ENCODE peak calls at places on chromosome 7, in five cellular contexts. J is psoas muscle, P is upper lobe of right lung, B is H1, X is adrenal gland. M is an unnamed sample. For H3K9me3, the result is how much of the 10 kb centered on the place peaks cover.

GRCh38 chr7:157646551-157646950 is 309.7 kb downstream of the DNAJB6 start:
- DNase-seq in J (no peak), P (no peak), B (no peak), X (no peak), M (no peak)

GRCh38 chr7:83301416-83301815 is 138.7 kb upstream of the PCLO start:
- DNase-seq in J (no peak), P (no peak), B (no peak), X (no peak), M (no peak)

GRCh38 chr7:114109299-114109698 is 190.5 kb upstream of the PPP1R3A start:
- DNase-seq in J (no peak), P (no peak), B (no peak), X (no peak), M (no peak)

GRCh38 chr7:74452748-74453320 is 872 bp upstream of the GTF2IRD1 start:
- DNase-seq in J (peak), P (no peak), B (no peak), X (peak), M (peak)

GRCh38 chr7:112603673-112604072 is 122.9 kb downstream of the LSMEM1 start:
- DNase-seq in J (no peak), P (no peak), B (no peak), X (no peak), M (no peak)

GRCh38 chr7:70027864-70028263 is 429.6 kb downstream of the AUTS2 start:
- DNase-seq in J (no peak), P (no peak), B (no peak), X (no peak), M (no peak)

GRCh38 chr7:54596747-54597146 is 54.6 kb downstream of the VSTM2A start:
- DNase-seq in J (no peak), P (no peak), B (no peak), X (no peak), M (no peak)

GRCh38 chr7:128247640-128248194 is 6.6 kb downstream of the LEP start:
- DNase-seq in J (no peak), P (no peak), B (no peak), X (no peak), M (no peak)

GRCh38 chr7:128914566-128915151 is 4.2 kb upstream of the KCP start:
- DNase-seq in J (no peak), P (peak), B (no peak), X (no peak), M (no peak)

GRCh38 chr7:115851291-115851690 is 179.3 kb downstream of the TFEC start:
- DNase-seq in J (no peak), P (no peak), B (no peak), X (no peak), M (no peak)

GRCh38 chr7:148588891-148589215 is 1.7 kb upstream of the C7orf33 start:
- DNase-seq in J (no peak), P (no peak), B (no peak), X (no peak), M (no peak)

GRCh38 chr7:27767374-27767773 is 27.4 kb downstream of the TAX1BP1 start:
- DNase-seq in J (no peak), P (no peak), B (no peak), X (no peak), M (no peak)

GRCh38 chr7:78226059-78226658 is 427.6 kb downstream of the PHTF2 start:
- DNase-seq in J (no peak), P (peak), B (peak), X (peak), M (no peak)

GRCh38 chr7:155893664-155894063 is 81.4 kb upstream of the SHH start:
- DNase-seq in J (no peak), P (peak), B (no peak), X (no peak), M (no peak)

GRCh38 chr7:105649727-105650381 is 68.6 kb upstream of the EFCAB10 start:
- DNase-seq in J (no peak), P (no peak), B (no peak), X (no peak), M (no peak)

GRCh38 chr7:124720195-124720594 is 45.4 kb downstream of the GPR37 start:
- DNase-seq in J (no peak), P (no peak), B (peak), X (no peak), M (no peak)

GRCh38 chr7:106216517-106217088 is 68.2 kb downstream of the NAMPT start:
- DNase-seq in J (peak), P (no peak), B (no peak), X (peak), M (no peak)

GRCh38 chr7:70568674-70569334 is 563.1 kb upstream of the GALNT17 start:
- DNase-seq in J (peak), P (no peak), B (no peak), X (peak), M (no peak)

GRCh38 chr7:155791836-155792235 is 20.4 kb downstream of the SHH start:
- DNase-seq in J (no peak), P (no peak), B (no peak), X (no peak), M (no peak)

GRCh38 chr7:142313528-142313927 is 55.7 kb upstream of the PRSS58 start:
- DNase-seq in J (no peak), P (no peak), B (no peak), X (no peak), M (no peak)

GRCh38 chr7:18503068-18503859 is 7.7 kb downstream of the HDAC9 start:
- DNase-seq in J (no peak), P (no peak), B (no peak), X (no peak), M (no peak)

GRCh38 chr7:254337-255037 is 35.5 kb upstream of the FOXL3 start:
- DNase-seq in J (peak), P (no peak), B (no peak), X (no peak), M (no peak)

GRCh38 chr7:374706-375490 is 84.9 kb downstream of the FOXL3 start:
- DNase-seq in J (peak), P (peak), B (no peak), X (peak), M (no peak)

GRCh38 chr7:2517678-2518077 is 1.9 kb upstream of the LFNG start:
- DNase-seq in J (no peak), P (no peak), B (no peak), X (no peak), M (no peak)

GRCh38 chr7:40815512-40815911 is 680.7 kb downstream of the SUGCT start:
- DNase-seq in J (no peak), P (no peak), B (no peak), X (no peak), M (no peak)

GRCh38 chr7:2114052-2114451 is 118.7 kb downstream of the MAD1L1 start:
- DNase-seq in J (no peak), P (no peak), B (no peak), X (no peak), M (no peak)

GRCh38 chr7:66140924-66141323 is 26.3 kb downstream of the CRCP start:
- DNase-seq in J (peak), P (peak), B (no peak), X (peak), M (no peak)

GRCh38 chr7:151590071-151590800 is 70.5 kb upstream of the RHEB start:
- DNase-seq in J (no peak), P (no peak), B (no peak), X (no peak), M (no peak)

GRCh38 chr7:47521816-47522561 is 59.9 kb downstream of the TNS3 start:
- DNase-seq in J (no peak), P (no peak), B (no peak), X (no peak), M (no peak)

GRCh38 chr7:116861717-116862116 is 670 bp upstream of the CAPZA2 start:
- DNase-seq in J (no peak), P (no peak), B (no peak), X (no peak), M (no peak)

GRCh38 chr7:116859323-116859722 is 3.1 kb upstream of the CAPZA2 start:
- DNase-seq in J (no peak), P (no peak), B (no peak), X (no peak), M (no peak)

GRCh38 chr7:116863168-116863670 is 832 bp downstream of the CAPZA2 start:
- DNase-seq in J (peak), P (peak), B (no peak), X (no peak), M (no peak)

GRCh38 chr7:116862234-116863167 is at the start of gene CAPZA2:
- DNase-seq in J (peak), P (peak), B (peak), X (peak), M (peak)

GRCh38 chr7:116864084-116864483 is 1.7 kb downstream of the CAPZA2 start:
- DNase-seq in J (no peak), P (no peak), B (no peak), X (no peak), M (no peak)
- H3K27ac ChIP-seq in J (peak), P (peak), B (no peak), X (no peak), M (no peak)

DNA sequence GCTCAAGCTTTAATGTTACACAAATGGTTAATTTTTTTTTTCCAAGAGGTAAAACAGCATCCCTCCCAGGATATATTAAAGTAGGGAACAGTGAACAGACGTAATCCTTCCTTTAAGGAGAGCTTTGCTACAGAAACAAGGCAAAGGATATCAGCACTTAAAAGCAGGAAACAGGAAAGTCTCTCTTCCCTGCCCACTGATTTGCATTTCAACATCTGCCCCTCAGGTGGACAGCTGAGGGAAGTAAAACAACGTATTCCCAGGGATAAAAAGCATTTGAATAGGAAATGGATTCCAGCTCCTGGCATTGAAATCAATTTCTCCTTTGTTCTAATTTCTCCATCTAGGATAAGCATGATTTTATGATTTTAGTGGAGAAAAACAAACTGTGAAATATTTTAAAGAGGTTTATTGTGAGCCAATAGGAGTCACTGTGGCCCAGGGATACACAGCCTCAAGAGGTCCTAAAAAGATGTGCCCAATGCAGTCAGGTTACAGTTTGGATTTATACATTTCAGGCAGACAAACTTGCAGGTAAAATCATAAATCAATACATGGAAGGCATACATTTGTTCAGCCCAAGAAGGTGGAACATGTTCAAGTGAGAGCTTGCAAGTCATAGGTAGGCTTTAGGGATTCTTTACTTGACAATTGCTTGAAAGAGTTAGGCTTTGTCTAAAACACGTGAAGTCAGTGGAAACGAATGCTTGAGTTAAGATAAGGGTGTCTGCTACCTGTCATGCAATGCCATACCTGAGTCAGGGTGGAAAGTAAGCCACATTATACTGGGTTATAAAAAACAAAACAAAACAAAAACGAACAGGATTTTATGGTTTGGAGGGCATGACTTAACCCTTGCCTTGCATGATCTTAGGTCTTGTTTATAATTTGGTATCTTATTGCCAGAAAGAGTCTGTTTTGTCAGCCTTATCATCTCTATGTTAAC is 286.2 kb upstream of the VWC2 start:
- DNase-seq in J (no peak), P (no peak), B (no peak), X (no peak), M (no peak)
- TF ChIP-seq CTCF in J (no peak), P (no peak), B (no peak), X (no peak), M (no peak)

GRCh38 chr7:64223366-64223765 is 4.9 kb upstream of the ZNF679 start:
- DNase-seq in J (no peak), P (no peak), B (no peak), X (no peak), M (no peak)
- H3K9me3 ChIP-seq in J (under half), P (under half), B (under half), X (under half), M (half or more)

DNA sequence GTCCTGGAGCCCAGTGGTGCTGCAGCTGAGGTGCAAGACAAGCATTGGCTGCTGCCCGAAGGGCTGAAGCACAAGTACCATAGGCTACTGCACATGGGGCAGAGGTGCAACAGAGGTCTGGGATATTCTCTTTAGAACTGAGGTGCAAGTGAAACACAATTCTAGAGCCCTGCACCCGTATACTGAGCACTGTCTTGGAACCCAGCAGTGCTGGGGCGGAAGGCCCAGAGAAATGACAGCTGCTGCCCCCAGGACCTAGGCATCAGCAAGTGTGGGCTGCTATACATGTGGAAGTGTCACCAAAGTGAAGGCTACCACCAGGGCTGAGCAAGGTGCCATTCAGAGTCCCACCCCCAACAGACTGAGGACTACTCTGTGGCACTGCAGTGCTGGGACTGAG is 393.6 kb upstream of the STEAP1 start:
- DNase-seq in J (no peak), P (peak), B (no peak), X (no peak), M (no peak)
- H3K27ac ChIP-seq in J (no peak), P (no peak), B (no peak), X (no peak), M (no peak)

GRCh38 chr7:100874577-100875355 is at the start of gene SRRT:
- DNase-seq in J (peak), P (peak), B (peak), X (peak), M (peak)
- TF ChIP-seq CTCF in J (peak), P (peak), B (no peak), X (peak), M (no peak)

DNA sequence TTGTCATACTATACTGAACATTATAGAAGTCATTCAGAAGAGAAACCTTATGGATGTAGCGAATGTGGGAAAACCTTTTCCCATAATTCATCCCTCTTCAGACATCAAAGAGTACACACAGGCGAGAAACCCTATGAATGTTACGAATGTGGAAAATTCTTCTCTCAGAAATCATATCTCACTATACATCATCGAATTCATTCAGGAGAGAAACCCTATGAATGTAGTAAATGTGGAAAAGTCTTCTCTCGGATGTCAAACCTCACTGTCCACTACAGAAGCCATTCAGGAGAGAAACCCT is 19.4 kb downstream of the RBAK start:
- DNase-seq in J (no peak), P (no peak), B (no peak), X (no peak), M (no peak)
- H3K9me3 ChIP-seq in J (half or more), P (half or more), B (half or more), X (half or more), M (half or more)

DNA sequence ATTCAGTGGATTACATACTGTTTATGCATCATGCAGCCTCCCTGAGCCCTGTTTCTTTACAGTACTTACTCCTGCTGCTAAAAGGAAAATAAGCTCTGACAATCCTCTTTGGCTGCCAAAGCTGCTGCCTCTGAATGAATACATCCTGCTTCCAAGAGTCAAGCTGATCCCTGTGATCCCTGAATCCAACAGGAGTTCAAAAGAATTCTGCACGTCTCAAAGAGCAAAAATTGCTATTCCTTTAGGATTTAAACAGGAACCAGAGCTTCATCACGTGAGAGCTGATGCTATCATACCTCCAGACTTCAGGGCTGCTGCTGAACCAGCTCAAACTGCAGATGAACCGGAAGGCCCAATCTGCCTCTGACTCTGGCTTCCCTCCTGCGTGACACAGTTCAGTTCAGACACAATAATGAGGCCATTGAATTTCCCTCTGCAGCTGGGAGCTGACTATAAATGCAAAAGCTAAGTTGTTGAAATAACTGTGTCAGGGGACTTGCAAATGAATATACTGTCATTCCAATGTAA is 851.0 kb upstream of the PHF14 start:
- DNase-seq in J (no peak), P (no peak), B (no peak), X (peak), M (no peak)
- H3K27ac ChIP-seq in J (no peak), P (no peak), B (no peak), X (no peak), M (no peak)

M was measured in CD4-positive, alpha-beta T cell.